ENCODE peak calls at places on chromosomes 12 and 14, in five cellular contexts. J, Y, P, W and N are unnamed samples.

GRCh38 chr12:124588689-124589318 is 21.4 kb upstream of the NCOR2 start:
- DNase-seq in Y (no peak), J (no peak), W (peak; percentile 85), P (no peak), N (no peak)

GRCh38 chr12:98678946-98679610 is 34.0 kb downstream of the APAF1 start:
- DNase-seq in Y (no peak), J (no peak), P (no peak), W (no peak), N (no peak)

GRCh38 chr12:13816394-13816793 is 165.0 kb downstream of the GRIN2B start:
- DNase-seq in W (no peak), Y (peak; percentile 13), P (no peak), J (no peak), N (no peak)

GRCh38 chr14:93906341-93907329 is 20.5 kb upstream of the FAM181A start:
- DNase-seq in Y (peak; percentile 36), J (peak; percentile 72), W (peak; percentile 44), P (peak; percentile 59), N (peak; percentile 85)

GRCh38 chr12:27623645-27624044 is 72.6 kb upstream of the REP15 start:
- DNase-seq in P (no peak), W (peak; percentile 65), Y (peak; percentile 55), J (no peak), N (no peak)

GRCh38 chr12:578743-579449 is 84.3 kb downstream of the NINJ2 start:
- DNase-seq in W (no peak), P (no peak), J (no peak), Y (peak; percentile 31), N (no peak)

GRCh38 chr12:124045671-124046070 is 72.7 kb downstream of the ZNF664 start:
- DNase-seq in Y (no peak), W (no peak), P (no peak), J (no peak), N (no peak)

GRCh38 chr12:123912415-123913385 is 59.9 kb downstream of the CCDC92 start:
- DNase-seq in P (no peak), Y (peak; percentile 40), J (peak; percentile 10), W (no peak), N (no peak)

GRCh38 chr14:79861111-79861510 is 350.2 kb downstream of the DIO2 start:
- DNase-seq in Y (peak; percentile 7), J (no peak), P (no peak), W (peak; percentile 8), N (no peak)

GRCh38 chr14:102493585-102493984 is 16.0 kb downstream of the ANKRD9 start:
- DNase-seq in J (no peak), Y (no peak), W (no peak), P (no peak), N (no peak)

GRCh38 chr12:9331218-9331626 is 123.0 kb upstream of the PZP start:
- DNase-seq in W (peak; percentile 61), J (peak; percentile 77), Y (peak; percentile 49), P (peak; percentile 59), N (peak; percentile 65)

GRCh38 chr12:16238661-16239060 is 38.8 kb downstream of the SLC15A5 start:
- DNase-seq in W (peak; percentile 85), P (no peak), J (no peak), Y (no peak), N (no peak)

GRCh38 chr12:32820376-32820931 is 64.8 kb upstream of the YARS2 start:
- DNase-seq in Y (no peak), W (no peak), P (no peak), J (no peak), N (no peak)

GRCh38 chr12:42024495-42024830 is 120.2 kb downstream of the GXYLT1 start:
- DNase-seq in P (no peak), Y (no peak), J (no peak), W (no peak), N (no peak)
- TF ChIP-seq CTCF in P (no peak), Y (no peak), J (no peak), W (no peak), N (no peak)

GRCh38 chr14:100930270-100930669 is 26.7 kb upstream of the RTL1 start:
- DNase-seq in P (no peak), J (no peak), W (no peak), Y (no peak), N (no peak)
- TF ChIP-seq CTCF in P (no peak), J (no peak), W (no peak), Y (no peak), N (no peak)

GRCh38 chr12:76927170-76927784 is 48.5 kb upstream of the CSRP2 start:
- DNase-seq in Y (peak; percentile 46), P (peak; percentile 21), W (peak; percentile 63), J (peak; percentile 47), N (peak; percentile 45)
- TF ChIP-seq CTCF in Y (peak; percentile 33), P (peak; percentile 53), W (peak; percentile 68), J (peak; percentile 51), N (peak; percentile 55)

GRCh38 chr12:57243521-57244305 is 7.3 kb downstream of the STAC3 start:
- DNase-seq in Y (peak; percentile 91), P (peak; percentile 82), J (peak; percentile 79), W (peak; percentile 78), N (peak; percentile 85)

GRCh38 chr12:57244306-57244696 is 6.7 kb downstream of the STAC3 start:
- DNase-seq in P (no peak), W (no peak), J (no peak), Y (no peak), N (no peak)

GRCh38 chr12:57242329-57242690 is 8.7 kb downstream of the STAC3 start:
- DNase-seq in J (no peak), W (no peak), P (no peak), Y (no peak), N (no peak)

GRCh38 chr12:57241556-57242310 is 9.3 kb downstream of the STAC3 start:
- DNase-seq in W (no peak), Y (no peak), J (no peak), P (no peak), N (no peak)

GRCh38 chr12:57242691-57243454 is 8.1 kb downstream of the STAC3 start:
- DNase-seq in P (peak; percentile 86), Y (peak; percentile 82), J (peak; percentile 80), W (peak; percentile 53), N (peak; percentile 74)
- TF ChIP-seq CTCF in P (peak; percentile 71), Y (peak; percentile 73), J (peak; percentile 78), W (peak; percentile 69), N (peak; percentile 86)

DNA sequence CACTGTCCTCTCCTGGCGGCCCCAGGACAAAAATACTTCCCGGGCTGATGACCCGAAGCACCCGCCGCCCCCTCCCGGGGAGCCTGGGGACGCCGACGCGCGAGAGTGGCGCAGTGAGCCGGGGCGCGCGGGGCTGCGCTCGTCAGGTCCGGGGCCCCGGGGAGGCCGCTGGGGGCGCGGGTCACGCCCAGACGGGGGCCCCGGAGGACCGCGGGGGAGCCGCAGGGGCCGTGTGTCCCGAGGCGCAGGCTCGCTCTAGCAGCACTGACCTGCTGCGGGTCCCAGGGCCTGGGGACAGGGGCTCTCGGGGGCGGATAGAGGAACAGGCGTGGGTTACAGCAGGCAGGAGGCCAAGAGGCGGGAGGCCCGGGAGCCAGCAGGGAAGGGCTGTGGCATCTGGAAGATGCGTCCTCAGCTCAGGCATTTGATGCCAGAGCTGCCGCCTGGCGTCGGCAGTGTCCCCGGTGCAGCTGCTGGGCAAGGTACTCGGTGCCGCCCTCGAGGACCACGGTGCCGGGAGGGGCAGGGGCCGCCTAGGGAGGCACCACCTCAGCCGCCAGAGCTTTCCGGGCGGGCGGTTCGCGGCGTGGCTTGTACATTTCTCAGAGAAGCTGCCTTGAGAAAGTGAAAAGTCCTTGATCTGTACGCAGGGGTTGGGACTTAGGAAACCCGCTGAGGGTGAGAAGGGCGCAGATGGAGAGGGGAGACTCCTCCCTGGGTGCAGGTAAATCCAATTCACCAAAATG is 1.2 kb downstream of the WNT5B start:
- DNase-seq in J (no peak), Y (peak; percentile 58), P (no peak), W (peak; percentile 39), N (peak; percentile 52)
- TF ChIP-seq CTCF in J (peak; percentile 14), Y (peak; percentile 15), P (no peak), W (no peak), N (peak; percentile 26)

GRCh38 chr14:61923348-61923747 is 161.1 kb downstream of the SNAPC1 start:
- DNase-seq in J (no peak), Y (no peak), P (no peak), W (peak; percentile 56), N (no peak)
- TF ChIP-seq CTCF in J (no peak), Y (no peak), P (no peak), W (peak; percentile 48), N (peak; percentile 40)

DNA sequence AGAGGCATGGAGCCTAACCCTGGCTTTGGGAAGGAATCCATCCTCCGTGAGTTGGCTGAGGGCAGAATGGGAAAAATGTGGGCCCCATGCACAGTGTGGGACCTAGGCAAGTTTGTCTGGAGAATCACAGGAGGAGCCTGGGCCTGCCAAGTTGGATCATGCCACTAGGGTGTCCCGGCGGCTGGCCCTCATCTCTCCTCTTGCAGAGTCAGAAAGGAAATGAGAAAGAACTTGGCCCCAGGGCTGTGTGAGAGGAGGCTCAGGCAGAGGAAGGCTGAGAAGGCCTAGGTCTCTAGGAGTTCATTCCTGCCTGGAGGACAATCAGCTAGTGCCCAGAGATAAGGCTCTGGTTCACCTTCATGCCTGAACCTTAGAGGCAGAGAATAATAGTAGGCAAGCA is 2.5 kb upstream of the ESRRB start:
- DNase-seq in P (no peak), W (no peak), Y (no peak), J (no peak), N (no peak)
- TF ChIP-seq CTCF in P (no peak), W (no peak), Y (no peak), J (no peak), N (no peak)

DNA sequence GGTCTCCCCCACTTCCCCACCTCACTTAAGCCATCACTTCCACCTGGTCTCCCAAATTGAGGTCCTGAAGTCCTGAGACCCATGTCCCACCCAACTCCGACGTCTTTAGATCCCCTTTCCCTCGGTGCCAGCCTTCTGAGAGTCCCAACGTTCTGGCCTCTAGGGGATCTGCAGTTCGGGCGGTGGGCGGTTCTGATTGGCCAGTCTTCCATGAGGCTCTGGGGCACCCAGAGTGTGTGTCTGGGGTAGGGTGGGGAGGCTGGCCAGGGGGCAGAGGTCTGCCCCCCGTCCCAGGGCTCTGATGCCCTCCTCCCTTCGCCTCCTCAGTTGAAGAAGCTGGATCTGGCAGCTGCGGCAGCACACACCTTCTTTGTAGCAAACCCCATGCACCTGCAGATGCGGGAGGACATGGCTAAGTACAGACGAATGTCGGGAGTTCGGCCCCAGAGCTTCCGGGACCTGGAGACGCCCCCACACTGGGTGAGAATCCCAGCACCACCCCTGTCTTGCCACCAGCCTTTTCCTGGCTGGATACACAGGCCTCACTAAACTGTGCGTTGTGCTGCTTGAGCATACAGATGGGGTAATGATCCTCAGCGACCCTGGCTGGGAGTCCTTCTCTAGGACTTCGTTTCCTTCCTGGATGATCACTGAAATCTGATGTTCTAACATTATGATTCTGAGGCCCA is 1.5 kb downstream of the P3H3 start:
- DNase-seq in J (no peak), P (no peak), Y (peak; percentile 52), W (no peak), N (no peak)
- TF ChIP-seq CTCF in J (no peak), P (peak; percentile 4), Y (no peak), W (peak; percentile 20), N (no peak)

GRCh38 chr12:115866909-115867525 is 410.5 kb downstream of the MED13L start:
- DNase-seq in P (no peak), Y (peak; percentile 55), W (peak; percentile 2), J (no peak), N (no peak)
- TF ChIP-seq CTCF in P (no peak), Y (peak; percentile 50), W (no peak), J (no peak), N (peak; percentile 7)